ENCODE peak calls at places on chromosomes 13 and 19, in nine cellular contexts. One of them, this sample, is unnamed. For H3K4me1, the result is how much of the 10 kb centered on the place peaks cover.

GRCh38 chr19:56597696-56598095 is 2.6 kb downstream of the ZNF71 start:
- DNase-seq in foreskin keratinocyte: no peak
- DNase-seq in hepatocyte: no peak
- DNase-seq in aorta: no peak
- DNase-seq in adipocyte: no peak
- DNase-seq in iPS DF 6.9: no peak
- DNase-seq in ovary: no peak
- DNase-seq in IMR-90: peak
- DNase-seq in fibroblast of lung: peak
- DNase-seq in this sample: no peak

GRCh38 chr19:19321143-19321577 is 531 bp downstream of the MAU2 start:
- DNase-seq in foreskin keratinocyte: no peak
- DNase-seq in hepatocyte: peak
- DNase-seq in aorta: no peak
- DNase-seq in adipocyte: peak
- DNase-seq in iPS DF 6.9: no peak
- DNase-seq in ovary: peak
- DNase-seq in IMR-90: no peak
- DNase-seq in fibroblast of lung: peak
- DNase-seq in this sample: no peak

GRCh38 chr19:11137542-11138384 is 17.8 kb downstream of the SPC24 start:
- DNase-seq in foreskin keratinocyte: peak
- DNase-seq in hepatocyte: peak
- DNase-seq in aorta: peak
- DNase-seq in adipocyte: peak
- DNase-seq in iPS DF 6.9: no peak
- DNase-seq in ovary: peak
- DNase-seq in IMR-90: peak
- DNase-seq in fibroblast of lung: peak
- DNase-seq in this sample: peak

GRCh38 chr19:14089662-14090508 is 666 bp downstream of the SAMD1 start:
- DNase-seq in foreskin keratinocyte: no peak
- DNase-seq in hepatocyte: peak
- DNase-seq in aorta: peak
- DNase-seq in adipocyte: peak
- DNase-seq in iPS DF 6.9: no peak
- DNase-seq in ovary: peak
- DNase-seq in IMR-90: peak
- DNase-seq in fibroblast of lung: peak
- DNase-seq in this sample: peak

GRCh38 chr19:10896851-10897526 is 25.6 kb downstream of the CARM1 start:
- DNase-seq in foreskin keratinocyte: no peak
- DNase-seq in hepatocyte: no peak
- DNase-seq in aorta: no peak
- DNase-seq in adipocyte: peak
- DNase-seq in iPS DF 6.9: no peak
- DNase-seq in ovary: no peak
- DNase-seq in IMR-90: peak
- DNase-seq in fibroblast of lung: no peak
- DNase-seq in this sample: no peak

GRCh38 chr13:36160297-36160696 is 29.1 kb upstream of the DCLK1 start:
- DNase-seq in foreskin keratinocyte: no peak
- DNase-seq in hepatocyte: no peak
- DNase-seq in aorta: no peak
- DNase-seq in adipocyte: no peak
- DNase-seq in iPS DF 6.9: no peak
- DNase-seq in ovary: no peak
- DNase-seq in IMR-90: no peak
- DNase-seq in fibroblast of lung: no peak
- DNase-seq in this sample: no peak

GRCh38 chr19:16457954-16458331 is 13.8 kb downstream of the EPS15L1 start:
- DNase-seq in foreskin keratinocyte: no peak
- DNase-seq in hepatocyte: no peak
- DNase-seq in aorta: no peak
- DNase-seq in adipocyte: no peak
- DNase-seq in iPS DF 6.9: no peak
- DNase-seq in ovary: peak
- DNase-seq in IMR-90: no peak
- DNase-seq in fibroblast of lung: no peak
- DNase-seq in this sample: no peak

GRCh38 chr19:18646535-18647370 is 9.9 kb downstream of the KLHL26 start:
- DNase-seq in foreskin keratinocyte: no peak
- DNase-seq in hepatocyte: no peak
- DNase-seq in aorta: no peak
- DNase-seq in adipocyte: no peak
- DNase-seq in iPS DF 6.9: no peak
- DNase-seq in ovary: no peak
- DNase-seq in IMR-90: no peak
- DNase-seq in fibroblast of lung: no peak
- DNase-seq in this sample: no peak

GRCh38 chr19:47498561-47498960 is 14.5 kb upstream of the KPTN start:
- DNase-seq in foreskin keratinocyte: no peak
- DNase-seq in hepatocyte: no peak
- DNase-seq in aorta: no peak
- DNase-seq in adipocyte: no peak
- DNase-seq in iPS DF 6.9: no peak
- DNase-seq in ovary: no peak
- DNase-seq in IMR-90: no peak
- DNase-seq in fibroblast of lung: no peak
- DNase-seq in this sample: no peak

GRCh38 chr19:45059258-45059965 is 16.9 kb downstream of the ZNF296 start:
- DNase-seq in foreskin keratinocyte: peak
- DNase-seq in hepatocyte: peak
- DNase-seq in aorta: no peak
- DNase-seq in adipocyte: peak
- DNase-seq in iPS DF 6.9: no peak
- DNase-seq in ovary: peak
- DNase-seq in IMR-90: peak
- DNase-seq in fibroblast of lung: peak
- DNase-seq in this sample: peak

GRCh38 chr19:40461669-40462221 is 3.8 kb downstream of the BLVRB start:
- DNase-seq in foreskin keratinocyte: no peak
- DNase-seq in hepatocyte: no peak
- DNase-seq in aorta: no peak
- DNase-seq in adipocyte: no peak
- DNase-seq in iPS DF 6.9: no peak
- DNase-seq in ovary: no peak
- DNase-seq in IMR-90: no peak
- DNase-seq in fibroblast of lung: no peak
- DNase-seq in this sample: peak
- H3K4me1 ChIP-seq in foreskin keratinocyte: under half
- H3K4me1 ChIP-seq in hepatocyte: under half
- H3K4me1 ChIP-seq in aorta: under half
- H3K4me1 ChIP-seq in adipocyte: under half
- H3K4me1 ChIP-seq in iPS DF 6.9: under half
- H3K4me1 ChIP-seq in ovary: under half
- H3K4me1 ChIP-seq in IMR-90: under half
- H3K4me1 ChIP-seq in fibroblast of lung: under half
- H3K4me1 ChIP-seq in this sample: under half

GRCh38 chr19:40806385-40807146 is 7.6 kb downstream of the EGLN2 start:
- DNase-seq in foreskin keratinocyte: peak
- DNase-seq in hepatocyte: peak
- DNase-seq in aorta: peak
- DNase-seq in adipocyte: peak
- DNase-seq in iPS DF 6.9: peak
- DNase-seq in ovary: peak
- DNase-seq in IMR-90: peak
- DNase-seq in fibroblast of lung: peak
- DNase-seq in this sample: peak
- H3K4me1 ChIP-seq in foreskin keratinocyte: under half
- H3K4me1 ChIP-seq in hepatocyte: half or more
- H3K4me1 ChIP-seq in aorta: under half
- H3K4me1 ChIP-seq in adipocyte: half or more
- H3K4me1 ChIP-seq in iPS DF 6.9: under half
- H3K4me1 ChIP-seq in ovary: under half
- H3K4me1 ChIP-seq in IMR-90: under half
- H3K4me1 ChIP-seq in fibroblast of lung: under half
- H3K4me1 ChIP-seq in this sample: under half

DNA sequence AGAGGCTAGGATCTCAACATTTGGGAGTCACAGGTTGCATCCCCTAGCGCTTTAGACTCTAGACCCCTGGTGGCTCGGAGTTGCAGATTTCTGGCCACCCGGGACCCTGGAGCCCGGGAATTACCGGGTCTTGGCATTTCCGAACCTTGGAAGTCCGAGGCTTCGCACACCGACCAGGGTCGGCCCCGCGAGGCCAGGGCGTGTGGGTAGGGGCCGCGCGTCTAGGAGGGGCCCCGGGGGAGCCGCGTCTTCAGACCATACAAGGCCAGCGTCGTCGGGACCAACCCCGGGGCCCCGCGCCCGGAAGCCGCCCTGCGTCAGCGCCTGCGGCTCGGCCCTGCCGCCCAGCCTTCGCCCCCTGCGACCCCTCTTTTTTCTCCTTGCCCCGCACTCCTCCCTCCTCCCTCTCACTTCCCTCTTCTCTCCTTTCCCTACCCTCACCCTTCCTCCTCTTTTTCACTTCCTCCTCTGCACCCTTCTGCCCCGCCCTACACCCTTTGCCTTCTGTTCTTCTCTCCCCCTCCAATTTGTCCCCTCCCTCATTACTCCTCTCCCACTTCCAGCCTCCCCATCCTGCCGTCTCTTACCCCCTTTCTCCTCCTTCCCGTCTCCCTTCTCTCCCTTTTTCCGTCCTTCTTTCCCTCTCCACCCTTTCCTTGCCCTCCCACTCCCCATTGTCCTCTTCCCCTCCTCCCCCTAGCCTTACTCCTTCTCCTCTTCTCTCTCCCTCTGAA is 2.4 kb upstream of the PLEKHG2 start:
- DNase-seq in foreskin keratinocyte: no peak
- DNase-seq in hepatocyte: peak
- DNase-seq in aorta: peak
- DNase-seq in adipocyte: peak
- DNase-seq in iPS DF 6.9: no peak
- DNase-seq in ovary: peak
- DNase-seq in IMR-90: no peak
- DNase-seq in fibroblast of lung: peak
- DNase-seq in this sample: peak
- H3K4me1 ChIP-seq in foreskin keratinocyte: under half
- H3K4me1 ChIP-seq in hepatocyte: under half
- H3K4me1 ChIP-seq in aorta: under half
- H3K4me1 ChIP-seq in adipocyte: under half
- H3K4me1 ChIP-seq in iPS DF 6.9: under half
- H3K4me1 ChIP-seq in ovary: under half
- H3K4me1 ChIP-seq in IMR-90: under half
- H3K4me1 ChIP-seq in fibroblast of lung: under half
- H3K4me1 ChIP-seq in this sample: under half

DNA sequence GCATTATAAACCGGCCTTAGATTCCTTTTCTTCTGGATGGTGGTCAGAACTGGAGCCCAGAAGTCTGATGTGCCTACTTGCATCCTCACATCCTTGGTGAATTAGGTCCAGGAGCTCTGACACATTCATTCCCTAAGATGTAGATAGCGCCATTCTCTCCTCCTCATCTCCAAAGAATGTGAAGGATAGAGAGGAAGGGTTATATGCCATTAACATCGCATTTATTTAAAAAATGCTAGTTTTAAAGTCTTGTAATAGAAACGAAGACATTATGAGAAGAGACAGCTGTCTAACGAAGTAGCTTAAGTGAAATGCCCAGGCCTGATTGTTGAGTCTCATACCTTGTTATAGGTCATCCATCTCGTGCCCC is 9.7 kb downstream of the MBNL2 start:
- DNase-seq in foreskin keratinocyte: no peak
- DNase-seq in hepatocyte: no peak
- DNase-seq in aorta: no peak
- DNase-seq in adipocyte: no peak
- DNase-seq in iPS DF 6.9: no peak
- DNase-seq in ovary: no peak
- DNase-seq in IMR-90: peak
- DNase-seq in fibroblast of lung: peak
- DNase-seq in this sample: no peak
- H3K4me1 ChIP-seq in foreskin keratinocyte: under half
- H3K4me1 ChIP-seq in hepatocyte: under half
- H3K4me1 ChIP-seq in aorta: under half
- H3K4me1 ChIP-seq in adipocyte: half or more
- H3K4me1 ChIP-seq in iPS DF 6.9: under half
- H3K4me1 ChIP-seq in ovary: under half
- H3K4me1 ChIP-seq in IMR-90: under half
- H3K4me1 ChIP-seq in fibroblast of lung: under half
- H3K4me1 ChIP-seq in this sample: under half

GRCh38 chr13:112226320-112227002 is 149.7 kb upstream of the SPACA7 start:
- DNase-seq in foreskin keratinocyte: no peak
- DNase-seq in hepatocyte: no peak
- DNase-seq in aorta: no peak
- DNase-seq in adipocyte: no peak
- DNase-seq in iPS DF 6.9: no peak
- DNase-seq in ovary: no peak
- DNase-seq in IMR-90: no peak
- DNase-seq in fibroblast of lung: no peak
- DNase-seq in this sample: no peak

GRCh38 chr13:112225429-112226090 is 150.6 kb upstream of the SPACA7 start:
- DNase-seq in foreskin keratinocyte: no peak
- DNase-seq in hepatocyte: no peak
- DNase-seq in aorta: no peak
- DNase-seq in adipocyte: no peak
- DNase-seq in iPS DF 6.9: no peak
- DNase-seq in ovary: no peak
- DNase-seq in IMR-90: no peak
- DNase-seq in fibroblast of lung: no peak
- DNase-seq in this sample: no peak

GRCh38 chr13:112229992-112230872 is 145.9 kb upstream of the SPACA7 start:
- DNase-seq in foreskin keratinocyte: no peak
- DNase-seq in hepatocyte: no peak
- DNase-seq in aorta: no peak
- DNase-seq in adipocyte: no peak
- DNase-seq in iPS DF 6.9: no peak
- DNase-seq in ovary: no peak
- DNase-seq in IMR-90: no peak
- DNase-seq in fibroblast of lung: no peak
- DNase-seq in this sample: peak

GRCh38 chr13:112229445-112229844 is 146.7 kb upstream of the SPACA7 start:
- DNase-seq in foreskin keratinocyte: no peak
- DNase-seq in hepatocyte: no peak
- DNase-seq in aorta: peak
- DNase-seq in adipocyte: no peak
- DNase-seq in iPS DF 6.9: no peak
- DNase-seq in ovary: no peak
- DNase-seq in IMR-90: no peak
- DNase-seq in fibroblast of lung: no peak
- DNase-seq in this sample: no peak

DNA sequence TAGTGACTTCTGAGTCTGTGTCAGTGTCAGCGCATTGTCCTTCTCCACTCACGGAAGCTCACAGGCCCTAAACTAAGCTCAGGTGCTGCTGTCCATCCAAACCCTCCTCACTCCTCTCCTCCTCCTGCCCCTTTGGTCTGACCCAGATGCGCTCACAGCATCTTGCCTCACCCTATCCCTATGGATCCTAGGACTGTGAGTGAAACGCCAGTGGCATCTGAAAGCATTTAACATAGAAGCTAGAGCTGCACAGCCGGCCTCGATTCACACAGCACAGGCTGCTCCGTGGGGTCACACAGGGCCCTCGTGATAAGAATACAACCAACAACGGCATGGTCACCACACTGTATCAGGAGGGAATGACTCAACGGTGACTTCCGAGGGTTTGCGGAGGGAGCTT is 149.1 kb upstream of the SPACA7 start:
- DNase-seq in foreskin keratinocyte: no peak
- DNase-seq in hepatocyte: no peak
- DNase-seq in aorta: peak
- DNase-seq in adipocyte: no peak
- DNase-seq in iPS DF 6.9: no peak
- DNase-seq in ovary: no peak
- DNase-seq in IMR-90: no peak
- DNase-seq in fibroblast of lung: no peak
- DNase-seq in this sample: no peak
- H3K4me1 ChIP-seq in foreskin keratinocyte: under half
- H3K4me1 ChIP-seq in hepatocyte: under half
- H3K4me1 ChIP-seq in aorta: under half
- H3K4me1 ChIP-seq in adipocyte: under half
- H3K4me1 ChIP-seq in iPS DF 6.9: under half
- H3K4me1 ChIP-seq in ovary: under half
- H3K4me1 ChIP-seq in IMR-90: under half
- H3K4me1 ChIP-seq in fibroblast of lung: under half
- H3K4me1 ChIP-seq in this sample: under half

This sample was measured in small intestine.